ENCODE peak calls at places on chromosomes 11 and 22, in seven cellular contexts. V, U, E, Y, A, C and X are unnamed samples.

GRCh38 chr11:73972620-73973449 is 9.8 kb downstream of the UCP2 start:
- DNase-seq in A (no peak), C (no peak), U (no peak), E (no peak), Y (no peak), V (no peak), X (no peak)

GRCh38 chr11:115522302-115522701 is 18.1 kb upstream of the CADM1 start:
- DNase-seq in V (no peak), A (no peak), U (no peak), C (no peak), E (no peak), Y (no peak), X (no peak)

GRCh38 chr22:19717691-19718254 is 3.5 kb downstream of the SEPTIN5 start:
- DNase-seq in E (peak), C (peak), A (peak), V (peak), U (peak), Y (peak), X (peak)

GRCh38 chr11:34811858-34812257 is 104.3 kb downstream of the APIP start:
- DNase-seq in Y (no peak), A (no peak), C (no peak), E (no peak), V (no peak), U (no peak), X (no peak)

GRCh38 chr11:76219243-76219642 is 12.9 kb upstream of the WNT11 start:
- DNase-seq in E (no peak), A (no peak), V (no peak), C (no peak), Y (no peak), U (no peak), X (no peak)

GRCh38 chr22:25823276-25823675 is 81.3 kb downstream of the MYO18B start:
- DNase-seq in U (no peak), C (no peak), V (no peak), E (no peak), A (no peak), Y (no peak), X (no peak)

GRCh38 chr11:117882539-117882938 is 6.1 kb upstream of the FXYD6 start:
- DNase-seq in C (no peak), U (no peak), E (no peak), Y (no peak), A (no peak), V (no peak), X (no peak)

GRCh38 chr11:45651156-45651555 is 14.3 kb downstream of the CHST1 start:
- DNase-seq in C (no peak), V (no peak), A (no peak), U (no peak), E (no peak), Y (no peak), X (no peak)

GRCh38 chr11:126426820-126427749 is 71.6 kb downstream of the ST3GAL4 start:
- DNase-seq in U (peak), C (no peak), A (no peak), E (no peak), Y (no peak), V (no peak), X (no peak)

GRCh38 chr11:111135101-111135500 is 110.4 kb upstream of the POU2AF2 start:
- DNase-seq in Y (no peak), V (no peak), E (no peak), C (no peak), U (no peak), A (no peak), X (no peak)

GRCh38 chr11:96942855-96943254 is 553.0 kb downstream of the JRKL start:
- DNase-seq in V (no peak), Y (no peak), C (no peak), A (no peak), E (no peak), U (no peak), X (no peak)

GRCh38 chr11:34065505-34066203 is 14.1 kb downstream of the CAPRIN1 start:
- DNase-seq in A (peak), E (no peak), Y (no peak), U (peak), C (no peak), V (no peak), X (no peak)

GRCh38 chr22:44301039-44301438 is 11.7 kb downstream of the SHISAL1 start:
- DNase-seq in C (no peak), V (no peak), U (no peak), Y (no peak), E (no peak), A (no peak), X (no peak)

GRCh38 chr11:65446446-65447277 is 24.1 kb downstream of the NEAT1 start:
- DNase-seq in A (no peak), V (no peak), C (no peak), Y (no peak), U (peak), E (no peak), X (no peak)

GRCh38 chr11:3222941-3223905 is 4.6 kb upstream of the MRGPRG start:
- DNase-seq in U (no peak), V (no peak), A (no peak), C (no peak), Y (no peak), E (no peak), X (no peak)

GRCh38 chr11:128884703-128885338 is 6.3 kb upstream of the KCNJ5 start:
- DNase-seq in V (peak), Y (peak), A (peak), U (peak), E (peak), C (peak), X (peak)